ENCODE peak calls at places on chromosomes 6 and 20, in five cellular contexts. V, L, G, T and J are unnamed samples.

GRCh38 chr6:52330470-52330869 is 31.5 kb upstream of the PAQR8 start:
- DNase-seq in V (no peak), L (no peak), G (no peak), T (peak), J (no peak)

GRCh38 chr20:37914672-37915433 is 11.9 kb downstream of the VSTM2L start:
- DNase-seq in V (peak), L (no peak), G (no peak), T (no peak), J (no peak)

GRCh38 chr6:41564448-41565142 is 18.4 kb downstream of the FOXP4 start:
- DNase-seq in V (no peak), L (no peak), G (no peak), T (no peak), J (no peak)

GRCh38 chr20:31712564-31713311 is 9.9 kb downstream of the BCL2L1 start:
- DNase-seq in V (peak), L (peak), G (peak), T (peak), J (peak)

GRCh38 chr6:100366419-100366818 is 98.3 kb downstream of the SIM1 start:
- DNase-seq in V (no peak), L (peak), G (no peak), T (peak), J (no peak)

GRCh38 chr6:83193747-83194582 is 808 bp downstream of the RWDD2A start:
- DNase-seq in V (peak), L (peak), G (no peak), T (peak), J (no peak)

GRCh38 chr20:24703284-24703610 is 233.8 kb downstream of the SYNDIG1 start:
- DNase-seq in V (no peak), L (no peak), G (no peak), T (no peak), J (no peak)

GRCh38 chr20:2103454-2104153 is 2.0 kb downstream of the STK35 start:
- DNase-seq in V (no peak), L (peak), G (no peak), T (no peak), J (no peak)

GRCh38 chr6:66796987-66797386 is 1090.0 kb upstream of the EYS start:
- DNase-seq in V (no peak), L (no peak), G (no peak), T (no peak), J (no peak)